ENCODE peak calls at places on chromosomes 6 and 20, in four cellular contexts. A is HepG2, P is SK-N-SH, G is GM12891. V is an unnamed sample.

GRCh38 chr6:118656822-118657451 is 5.5 kb upstream of the CEP85L start:
- DNase-seq in A (no peak), G (no peak), P (no peak), V (no peak)

GRCh38 chr20:48584391-48585249 is 243.2 kb downstream of the PREX1 start:
- DNase-seq in G (no peak), P (no peak), A (peak; percentile 80), V (no peak)

GRCh38 chr6:27275025-27275956 is 27.8 kb downstream of the PRSS16 start:
- DNase-seq in A (no peak), P (peak; percentile 36), G (no peak), V (no peak)

GRCh38 chr6:51266569-51266968 is 447.9 kb downstream of the TFAP2B start:
- DNase-seq in P (no peak), A (no peak), G (no peak), V (no peak)

GRCh38 chr6:40349566-40350192 is 237.5 kb downstream of the LRFN2 start:
- DNase-seq in A (no peak), P (no peak), G (no peak), V (no peak)

GRCh38 chr6:16973071-16973470 is 128.8 kb upstream of the STMND1 start:
- DNase-seq in A (no peak), G (no peak), P (no peak), V (no peak)

GRCh38 chr6:133891814-133892443 is 3.0 kb downstream of the TCF21 start:
- DNase-seq in G (no peak), A (no peak), P (peak; percentile 39), V (no peak)

GRCh38 chr20:37936041-37936440 is 33.1 kb downstream of the VSTM2L start:
- DNase-seq in G (no peak), A (no peak), P (no peak), V (no peak)

GRCh38 chr6:89489078-89489477 is 56.1 kb downstream of the ANKRD6 start:
- DNase-seq in A (no peak), G (no peak), P (no peak), V (no peak)

GRCh38 chr6:137115653-137116052 is 57.8 kb downstream of the IL22RA2 start:
- DNase-seq in P (peak; percentile 9), G (no peak), A (no peak), V (no peak)

GRCh38 chr20:22525069-22525820 is 59.1 kb downstream of the FOXA2 start:
- DNase-seq in G (no peak), A (peak; percentile 93), P (no peak), V (no peak)

GRCh38 chr6:109229536-109229935 is 134.2 kb downstream of the CEP57L1 start:
- DNase-seq in P (no peak), G (no peak), A (no peak), V (no peak)
- TF ChIP-seq TAF1 in P (no peak), G (no peak), A (no peak), V (no peak)

GRCh38 chr6:90676516-90676915 is 89.6 kb upstream of the MAP3K7 start:
- DNase-seq in P (no peak), G (no peak), A (no peak), V (no peak)
- TF ChIP-seq TAF1 in P (no peak), G (no peak), A (no peak), V (no peak)

GRCh38 chr20:58361549-58361948 is 27.5 kb upstream of the VAPB start:
- DNase-seq in A (no peak), P (no peak), G (no peak), V (no peak)
- TF ChIP-seq TAF1 in A (no peak), P (no peak), G (no peak), V (no peak)

GRCh38 chr6:31784270-31784925 is 7.3 kb upstream of the VWA7 start:
- DNase-seq in P (peak; percentile 3), A (no peak), G (no peak), V (peak; percentile 3)

GRCh38 chr6:31780507-31781243 is 3.5 kb upstream of the VWA7 start:
- DNase-seq in A (no peak), P (peak; percentile 11), G (no peak), V (no peak)

GRCh38 chr6:31781244-31782125 is 4.4 kb upstream of the VWA7 start:
- DNase-seq in G (no peak), P (no peak), A (no peak), V (peak; percentile 11)

GRCh38 chr6:31782126-31782941 is 5.2 kb upstream of the VWA7 start:
- DNase-seq in G (no peak), P (no peak), A (no peak), V (peak; percentile 10)

GRCh38 chr6:31785475-31785874 is 8.3 kb upstream of the VWA7 start:
- DNase-seq in P (no peak), G (no peak), A (no peak), V (no peak)
- TF ChIP-seq TAF1 in P (no peak), G (no peak), A (no peak), V (no peak)

GRCh38 chr6:28589952-28590340 is 64.3 kb downstream of the GPX5 start:
- DNase-seq in A (no peak), G (no peak), P (no peak), V (no peak)

GRCh38 chr6:28586273-28586672 is 60.6 kb downstream of the GPX5 start:
- DNase-seq in A (peak; percentile 9), G (no peak), P (no peak), V (no peak)

GRCh38 chr6:28587011-28587745 is 61.5 kb downstream of the GPX5 start:
- DNase-seq in A (peak; percentile 82), P (peak; percentile 80), G (no peak), V (peak; percentile 45)

GRCh38 chr6:28587746-28588075 is 62.0 kb downstream of the GPX5 start:
- DNase-seq in G (no peak), A (no peak), P (no peak), V (no peak)

DNA sequence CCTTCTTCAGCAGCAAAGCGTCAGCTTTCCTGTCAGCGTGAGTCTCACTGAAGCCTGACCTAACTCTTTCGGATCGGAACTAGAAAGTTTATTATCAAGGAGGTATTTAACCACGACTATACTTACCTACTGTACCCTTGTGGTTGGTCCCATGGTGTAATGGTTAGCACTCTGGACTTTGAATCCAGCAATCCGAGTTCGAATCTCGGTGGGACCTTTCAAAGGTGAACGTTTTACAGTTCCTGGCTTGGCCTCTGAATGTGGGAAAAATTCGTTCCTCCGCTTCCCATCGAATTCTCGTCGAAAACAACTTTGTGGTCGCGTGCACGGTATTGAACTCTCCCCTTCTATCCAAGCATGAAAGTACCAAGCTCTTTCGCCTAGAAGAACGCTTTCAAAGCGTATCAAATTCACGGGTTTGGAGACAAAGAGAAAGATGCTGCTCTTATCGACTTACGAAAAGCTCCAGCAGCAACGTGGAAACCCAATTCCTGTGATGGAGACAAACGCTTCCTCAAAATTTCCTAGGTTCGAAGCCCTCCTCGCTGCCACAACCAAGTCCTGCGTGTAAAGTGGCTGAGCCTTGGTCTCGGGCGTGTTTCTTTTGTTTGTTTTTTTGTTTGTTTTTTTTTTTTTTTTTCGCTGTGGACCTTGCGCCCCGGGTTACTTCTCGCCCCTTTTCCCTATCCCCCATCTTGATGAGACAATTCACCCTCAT is 63.7 kb downstream of the GPX5 start:
- DNase-seq in A (peak; percentile 95), G (no peak), P (peak; percentile 28), V (no peak)
- TF ChIP-seq TAF1 in A (no peak), G (no peak), P (no peak), V (no peak)

DNA sequence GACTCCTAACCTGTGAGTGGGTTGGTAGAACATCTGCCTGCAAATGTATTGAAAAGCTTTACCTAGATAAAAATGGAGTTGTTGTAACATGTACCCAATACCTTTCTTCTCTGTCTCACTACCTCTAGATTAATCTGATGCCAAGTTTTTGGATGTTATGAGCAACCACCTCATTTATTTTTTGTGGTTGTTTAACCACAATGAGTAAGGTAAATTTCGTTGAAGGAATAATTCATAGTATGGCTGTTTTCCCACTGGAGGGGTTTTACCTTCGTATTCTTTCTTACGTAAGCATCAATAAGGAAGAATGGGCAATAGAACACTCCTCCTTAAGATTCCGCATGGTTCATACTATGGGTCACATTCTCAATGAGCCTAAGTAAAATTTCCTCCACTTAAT is 165.4 kb downstream of the CDH26 start:
- DNase-seq in P (no peak), G (no peak), A (no peak), V (no peak)
- TF ChIP-seq TAF1 in P (no peak), G (no peak), A (no peak), V (no peak)

DNA sequence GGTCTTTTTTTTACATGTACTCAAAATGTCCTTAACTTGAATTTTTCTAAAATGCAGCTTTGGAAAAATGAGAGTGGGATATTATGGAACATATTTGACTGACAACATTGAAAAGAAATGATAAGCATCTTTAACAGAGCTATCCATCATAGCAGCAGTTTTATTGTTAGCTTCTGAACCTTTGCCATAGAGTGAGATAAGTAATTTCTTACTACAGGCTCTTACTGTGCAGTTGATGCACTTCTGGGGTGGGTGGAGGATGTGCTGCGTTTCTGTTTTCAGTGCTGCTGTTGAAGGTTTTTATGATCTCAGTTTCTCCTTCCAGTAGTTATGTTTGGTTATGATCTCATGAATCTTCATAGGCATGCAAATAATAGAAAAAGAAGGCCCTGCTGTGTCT is 267.0 kb downstream of the TMEM242 start:
- DNase-seq in P (no peak), A (no peak), G (no peak), V (no peak)
- TF ChIP-seq TAF1 in P (no peak), A (no peak), G (no peak), V (no peak)

GRCh38 chr20:38985060-38985459 is 22.9 kb downstream of the DHX35 start:
- DNase-seq in P (no peak), G (no peak), A (no peak), V (no peak)
- TF ChIP-seq TAF1 in P (no peak), G (no peak), A (no peak), V (no peak)

GRCh38 chr20:30168025-30168799 is 1089.3 kb upstream of the DEFB115 start:
- DNase-seq in P (peak; percentile 76), A (no peak), G (no peak), V (no peak)
- TF ChIP-seq TAF1 in P (no peak), A (no peak), G (no peak), V (no peak)